ENCODE peak calls at places on chromosomes 12 and 14, in ten cellular contexts. One of them, this sample, is unnamed.

GRCh38 chr12:72832024-72832423 is 559.9 kb downstream of the TRHDE start:
- DNase-seq in central memory CD4-positive, alpha-beta T cell: no peak
- DNase-seq in SW 1271: no peak
- DNase-seq in omental fat pad: no peak
- DNase-seq in HS-27A: no peak
- DNase-seq in KBM-7: no peak
- DNase-seq in colonic mucosa: no peak
- DNase-seq in RPMI7951: no peak
- DNase-seq in HEK293T: no peak
- DNase-seq in memory B cell: no peak
- DNase-seq in this sample: no peak

GRCh38 chr12:49567611-49568441 is at the start of gene MCRS1:
- DNase-seq in memory B cell: peak
- DNase-seq in HS-27A: peak
- DNase-seq in HEK293T: peak
- DNase-seq in colonic mucosa: peak
- DNase-seq in SW 1271: peak
- DNase-seq in central memory CD4-positive, alpha-beta T cell: peak
- DNase-seq in KBM-7: peak
- DNase-seq in RPMI7951: peak
- DNase-seq in omental fat pad: peak
- DNase-seq in this sample: peak

GRCh38 chr14:76884853-76885276 is 58.7 kb downstream of the LRRC74A start:
- DNase-seq in omental fat pad: no peak
- DNase-seq in HEK293T: no peak
- DNase-seq in SW 1271: no peak
- DNase-seq in central memory CD4-positive, alpha-beta T cell: no peak
- DNase-seq in RPMI7951: no peak
- DNase-seq in colonic mucosa: no peak
- DNase-seq in KBM-7: no peak
- DNase-seq in HS-27A: no peak
- DNase-seq in memory B cell: no peak
- DNase-seq in this sample: no peak

GRCh38 chr12:17818931-17819330 is 271.1 kb downstream of the RERGL start:
- DNase-seq in HS-27A: no peak
- DNase-seq in colonic mucosa: no peak
- DNase-seq in KBM-7: no peak
- DNase-seq in memory B cell: no peak
- DNase-seq in central memory CD4-positive, alpha-beta T cell: no peak
- DNase-seq in omental fat pad: no peak
- DNase-seq in SW 1271: no peak
- DNase-seq in HEK293T: no peak
- DNase-seq in RPMI7951: no peak
- DNase-seq in this sample: no peak

GRCh38 chr14:52241102-52241793 is 26.2 kb upstream of the PTGDR start:
- DNase-seq in KBM-7: no peak
- DNase-seq in omental fat pad: no peak
- DNase-seq in memory B cell: no peak
- DNase-seq in HS-27A: no peak
- DNase-seq in RPMI7951: peak
- DNase-seq in central memory CD4-positive, alpha-beta T cell: no peak
- DNase-seq in SW 1271: no peak
- DNase-seq in colonic mucosa: no peak
- DNase-seq in HEK293T: no peak
- DNase-seq in this sample: peak

GRCh38 chr14:102217987-102218421 is 78.3 kb downstream of the WDR20 start:
- DNase-seq in HEK293T: no peak
- DNase-seq in KBM-7: no peak
- DNase-seq in RPMI7951: no peak
- DNase-seq in memory B cell: no peak
- DNase-seq in colonic mucosa: no peak
- DNase-seq in SW 1271: no peak
- DNase-seq in omental fat pad: no peak
- DNase-seq in central memory CD4-positive, alpha-beta T cell: no peak
- DNase-seq in HS-27A: no peak
- DNase-seq in this sample: no peak

GRCh38 chr14:83827383-83827782 is 1702.6 kb upstream of the FLRT2 start:
- DNase-seq in omental fat pad: no peak
- DNase-seq in HS-27A: no peak
- DNase-seq in SW 1271: no peak
- DNase-seq in RPMI7951: no peak
- DNase-seq in memory B cell: no peak
- DNase-seq in central memory CD4-positive, alpha-beta T cell: no peak
- DNase-seq in HEK293T: no peak
- DNase-seq in colonic mucosa: no peak
- DNase-seq in KBM-7: no peak
- DNase-seq in this sample: no peak

GRCh38 chr12:53345486-53346195 is 9.5 kb upstream of the SP7 start:
- DNase-seq in colonic mucosa: no peak
- DNase-seq in SW 1271: no peak
- DNase-seq in KBM-7: no peak
- DNase-seq in omental fat pad: no peak
- DNase-seq in HEK293T: no peak
- DNase-seq in HS-27A: no peak
- DNase-seq in RPMI7951: peak
- DNase-seq in memory B cell: no peak
- DNase-seq in central memory CD4-positive, alpha-beta T cell: no peak
- DNase-seq in this sample: no peak

GRCh38 chr14:94142247-94142646 is 12.8 kb upstream of the IFI27L2 start:
- DNase-seq in HEK293T: no peak
- DNase-seq in central memory CD4-positive, alpha-beta T cell: no peak
- DNase-seq in SW 1271: no peak
- DNase-seq in memory B cell: no peak
- DNase-seq in KBM-7: no peak
- DNase-seq in HS-27A: no peak
- DNase-seq in omental fat pad: no peak
- DNase-seq in colonic mucosa: no peak
- DNase-seq in RPMI7951: no peak
- DNase-seq in this sample: no peak